ENCODE peak calls at places on chromosome 20, in seven cellular contexts. O is transverse colon, R is brain microvascular endothelial cell, W is progenitor cell of endocrine pancreas, J is HFFc6, H is psoas muscle, P is lower lobe of right lung. E is an unnamed sample.

GRCh38 chr20:50510706-50511401 is 671 bp downstream of the PTPN1 start:
- DNase-seq in R (no peak), O (peak; percentile 38), H (peak; percentile 66), W (no peak), P (peak; percentile 51), J (no peak), E (no peak)

GRCh38 chr20:51703446-51704287 is 64.5 kb downstream of the ATP9A start:
- DNase-seq in P (no peak), O (no peak), W (no peak), R (no peak), H (no peak), J (no peak), E (no peak)

GRCh38 chr20:43840382-43841070 is 74.1 kb upstream of the TOX2 start:
- DNase-seq in R (no peak), O (peak; percentile 13), H (no peak), P (no peak), W (no peak), J (no peak), E (no peak)

GRCh38 chr20:822651-823325 is 10.7 kb upstream of the FAM110A start:
- DNase-seq in O (no peak), R (no peak), H (no peak), W (no peak), P (no peak), J (no peak), E (no peak)

GRCh38 chr20:48686238-48687096 is 141.3 kb downstream of the PREX1 start:
- DNase-seq in W (no peak), J (peak; percentile 36), R (no peak), H (peak; percentile 63), O (no peak), P (no peak), E (no peak)

GRCh38 chr20:9021699-9022098 is 47.2 kb upstream of the PLCB4 start:
- DNase-seq in R (no peak), H (no peak), O (no peak), P (no peak), W (no peak), J (no peak), E (no peak)

GRCh38 chr20:43728686-43729255 is 2.0 kb upstream of the GTSF1L start:
- DNase-seq in P (no peak), R (no peak), W (no peak), O (no peak), J (no peak), H (no peak), E (no peak)

GRCh38 chr20:33765592-33765991 is 33.8 kb downstream of the ZNF341 start:
- DNase-seq in H (no peak), P (no peak), O (no peak), R (no peak), J (no peak), W (no peak), E (no peak)

GRCh38 chr20:34709044-34709835 is 5.1 kb downstream of the TP53INP2 start:
- DNase-seq in P (peak; percentile 92), R (peak; percentile 49), O (peak; percentile 89), J (peak; percentile 88), W (peak; percentile 76), H (peak; percentile 89), E (peak; percentile 52)

GRCh38 chr20:37725165-37725564 is 31.3 kb downstream of the CTNNBL1 start:
- DNase-seq in O (no peak), H (no peak), P (no peak), J (no peak), R (no peak), W (no peak), E (no peak)

GRCh38 chr20:14919473-14920157 is 582.2 kb upstream of the FLRT3 start:
- DNase-seq in J (no peak), P (peak; percentile 46), W (peak; percentile 18), O (peak; percentile 19), H (no peak), R (no peak), E (peak; percentile 83)

GRCh38 chr20:44187054-44187762 is at the start of gene JPH2:
- DNase-seq in R (peak; percentile 24), P (peak; percentile 45), J (peak; percentile 87), O (peak; percentile 56), W (no peak), H (peak; percentile 88), E (no peak)

GRCh38 chr20:33648396-33649004 is 13.6 kb upstream of the C20orf144 start:
- DNase-seq in H (no peak), R (no peak), O (no peak), J (no peak), W (no peak), P (no peak), E (no peak)

GRCh38 chr20:11338506-11339306 is 579.0 kb upstream of the BTBD3 start:
- DNase-seq in P (no peak), W (no peak), J (no peak), H (no peak), R (peak; percentile 66), O (no peak), E (no peak)

GRCh38 chr20:21125072-21125848 is 622 bp upstream of the KIZ start:
- DNase-seq in J (peak; percentile 50), O (peak; percentile 56), W (peak; percentile 19), P (peak; percentile 57), H (peak; percentile 62), R (peak; percentile 46), E (no peak)

GRCh38 chr20:33251496-33251895 is 15.7 kb downstream of the BPIFA1 start:
- DNase-seq in P (no peak), J (no peak), O (no peak), W (no peak), R (no peak), H (no peak), E (no peak)

GRCh38 chr20:48723308-48724264 is 104.2 kb downstream of the PREX1 start:
- DNase-seq in J (no peak), P (peak; percentile 75), W (no peak), O (peak; percentile 39), R (peak; percentile 55), H (peak; percentile 67), E (peak; percentile 34)

GRCh38 chr20:20603339-20603990 is 109.0 kb downstream of the RALGAPA2 start:
- DNase-seq in H (no peak), P (no peak), W (no peak), R (no peak), J (no peak), O (no peak), E (no peak)

GRCh38 chr20:37774143-37774542 is 80.3 kb downstream of the CTNNBL1 start:
- DNase-seq in J (no peak), O (no peak), P (no peak), R (no peak), W (no peak), H (no peak), E (no peak)

GRCh38 chr20:25508083-25508770 is 77.1 kb downstream of the NINL start:
- DNase-seq in P (no peak), J (peak; percentile 85), W (no peak), O (peak; percentile 20), R (peak; percentile 59), H (no peak), E (no peak)

GRCh38 chr20:43386878-43387277 is 70.8 kb upstream of the SRSF6 start:
- DNase-seq in O (no peak), H (no peak), J (no peak), W (no peak), P (no peak), R (no peak), E (no peak)

DNA sequence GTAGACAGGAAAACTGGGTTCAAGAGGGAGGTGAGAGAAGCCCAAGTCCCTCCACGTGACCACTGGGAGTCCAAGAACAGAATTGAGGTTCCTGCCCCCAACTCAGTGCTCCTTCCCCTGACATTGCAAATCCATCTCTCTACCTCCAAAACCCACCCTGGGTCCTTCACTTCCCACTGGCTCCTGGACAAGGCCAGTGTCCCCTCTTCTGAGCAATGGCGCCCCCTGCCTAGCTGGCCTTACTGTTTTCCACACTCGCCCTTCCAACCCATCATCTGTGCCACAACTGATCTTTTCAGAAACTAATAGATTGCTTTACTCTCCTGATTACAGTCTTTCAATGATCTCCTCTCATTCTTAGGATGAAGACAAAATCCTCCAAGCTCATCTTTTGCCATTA is 200.3 kb downstream of the ANKRD60 start:
- DNase-seq in O (peak; percentile 38), R (no peak), H (no peak), P (no peak), W (no peak), J (no peak), E (no peak)
- TF ChIP-seq CTCF in O (no peak), R (peak; percentile 50), H (peak; percentile 24), P (peak; percentile 22), W (peak; percentile 36), J (peak; percentile 49), E (no peak)

DNA sequence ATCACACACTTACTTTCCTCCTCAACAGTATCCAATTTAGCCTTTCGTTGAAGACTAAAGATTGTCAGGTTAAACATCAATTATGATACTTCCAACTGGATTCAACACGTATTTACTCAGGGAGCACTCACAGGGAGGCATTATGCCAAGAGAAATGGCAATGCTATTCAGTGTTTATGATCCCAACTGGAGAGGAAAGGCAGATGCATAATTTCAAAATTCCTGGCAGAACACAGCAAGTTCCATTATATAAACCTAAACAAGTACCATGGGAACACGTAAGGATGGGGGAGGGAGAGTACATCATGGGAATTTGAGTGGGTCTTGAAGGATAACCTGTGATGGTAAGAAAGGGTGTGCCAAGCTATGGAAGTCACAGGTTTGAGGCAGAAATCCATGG is 112.7 kb downstream of the ISM1 start:
- DNase-seq in P (no peak), O (peak; percentile 24), J (no peak), W (no peak), R (no peak), H (no peak), E (no peak)
- TF ChIP-seq CTCF in P (no peak), O (no peak), J (no peak), W (no peak), R (no peak), H (no peak), E (no peak)

DNA sequence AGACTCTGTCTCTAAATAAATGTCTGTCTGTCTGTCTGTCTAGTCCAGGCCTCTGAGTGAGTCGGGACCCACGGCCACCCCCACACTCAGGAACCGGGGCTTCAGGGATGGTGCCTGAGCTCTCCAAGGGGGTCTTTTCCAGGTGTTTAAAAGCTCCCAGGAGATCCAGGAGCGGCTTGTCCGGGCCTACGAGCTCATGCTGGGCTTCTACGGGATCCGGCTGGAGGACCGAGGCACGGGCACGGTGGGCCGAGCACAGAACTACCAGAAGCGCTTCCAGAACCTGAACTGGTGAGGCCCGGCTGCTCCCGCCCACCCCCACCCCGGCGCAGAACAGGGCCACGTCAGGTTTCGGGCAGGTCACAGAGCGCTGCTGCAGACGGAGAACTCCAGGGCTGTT is 5.5 kb upstream of the COL9A3 start:
- DNase-seq in R (no peak), P (no peak), J (no peak), W (no peak), H (no peak), O (no peak), E (no peak)
- TF ChIP-seq CTCF in R (no peak), P (no peak), J (no peak), W (no peak), H (no peak), O (no peak), E (no peak)

GRCh38 chr20:45230631-45231030 is 9.5 kb downstream of the SEMG2 start:
- DNase-seq in J (no peak), H (no peak), O (no peak), W (no peak), P (no peak), R (no peak), E (no peak)

GRCh38 chr20:45238139-45238538 is 16.2 kb downstream of the SLPI start:
- DNase-seq in P (no peak), O (no peak), H (no peak), R (no peak), W (no peak), J (no peak), E (no peak)

DNA sequence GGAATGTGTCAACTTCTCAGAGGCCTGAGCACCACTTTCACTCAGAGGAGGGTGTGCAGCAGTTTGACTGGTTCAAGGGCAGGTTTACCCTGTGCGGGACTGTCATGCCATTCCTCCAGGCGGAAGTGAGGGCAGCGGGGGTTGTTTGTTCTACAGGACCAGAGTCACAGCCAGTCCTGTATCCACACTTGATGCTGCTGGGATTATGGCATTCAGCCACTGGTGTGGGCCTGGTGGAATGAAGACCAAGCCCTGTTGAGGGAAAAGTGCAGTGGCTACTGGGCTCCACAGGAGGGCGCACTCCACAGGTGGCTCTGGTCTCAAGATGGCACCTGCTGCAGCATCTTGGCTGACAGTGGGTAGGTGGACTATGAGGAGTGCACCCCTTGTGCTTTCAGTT is 14.8 kb downstream of the SEMG2 start:
- DNase-seq in H (no peak), J (no peak), R (no peak), W (no peak), P (peak; percentile 78), O (no peak), E (no peak)
- TF ChIP-seq CTCF in H (no peak), J (peak; percentile 68), R (peak; percentile 63), W (peak; percentile 36), P (peak; percentile 49), O (peak; percentile 28), E (peak; percentile 35)

E was measured in AG09319.